ENCODE peak calls at places on chromosomes 6 and 20, in five cellular contexts. R is neuronal stem cell, S is aorta, Z is body of pancreas, B is mesenchymal stem cell. I is an unnamed sample.

GRCh38 chr6:160129886-160130615 is 8.4 kb downstream of the SLC22A1 start:
- DNase-seq in R (no peak), S (no peak), Z (no peak), B (no peak), I (no peak)

GRCh38 chr20:63652192-63652980 is 838 bp downstream of the STMN3 start:
- DNase-seq in R (no peak), S (no peak), Z (no peak), B (no peak), I (no peak)

GRCh38 chr6:110951986-110952794 is 6.3 kb upstream of the GTF3C6 start:
- DNase-seq in R (no peak), S (no peak), Z (no peak), B (peak; percentile 53), I (no peak)

GRCh38 chr20:51365670-51366069 is 176.8 kb downstream of the NFATC2 start:
- DNase-seq in R (no peak), S (peak; percentile 53), Z (no peak), B (peak; percentile 89), I (peak; percentile 50)

GRCh38 chr6:148947621-148948444 is 201.0 kb downstream of the UST start:
- DNase-seq in R (peak; percentile 85), S (peak; percentile 88), Z (peak; percentile 88), B (peak; percentile 81), I (peak; percentile 70)

GRCh38 chr6:14573267-14573666 is 455.7 kb downstream of the CD83 start:
- DNase-seq in R (no peak), S (no peak), Z (no peak), B (no peak), I (no peak)

GRCh38 chr6:134345780-134346179 is 27.9 kb upstream of the SGK1 start:
- DNase-seq in R (no peak), S (peak; percentile 55), Z (no peak), B (no peak), I (no peak)

GRCh38 chr6:153563001-153563400 is 431.9 kb upstream of the RGS17 start:
- DNase-seq in R (no peak), S (no peak), Z (no peak), B (no peak), I (no peak)

GRCh38 chr20:49348563-49348962 is 70.7 kb upstream of the ZNFX1 start:
- DNase-seq in R (no peak), S (no peak), Z (no peak), B (no peak), I (no peak)

GRCh38 chr6:168060521-168060931 is 18.5 kb downstream of the FRMD1 start:
- DNase-seq in R (peak; percentile 41), S (peak; percentile 72), Z (peak; percentile 77), B (peak; percentile 75), I (peak; percentile 16)

GRCh38 chr6:20266851-20267608 is 54.8 kb upstream of the MBOAT1 start:
- DNase-seq in R (no peak), S (no peak), Z (no peak), B (no peak), I (no peak)

GRCh38 chr6:14072084-14072483 is 45.5 kb upstream of the CD83 start:
- DNase-seq in R (no peak), S (no peak), Z (no peak), B (peak; percentile 22), I (no peak)

GRCh38 chr20:47559141-47559540 is 57.5 kb downstream of the NCOA3 start:
- DNase-seq in R (no peak), S (no peak), Z (no peak), B (peak; percentile 33), I (no peak)

GRCh38 chr20:54207053-54207742 is 689 bp upstream of the PFDN4 start:
- DNase-seq in R (no peak), S (no peak), Z (no peak), B (no peak), I (no peak)

GRCh38 chr6:3876131-3876530 is 27.0 kb downstream of the FAM50B start:
- DNase-seq in R (no peak), S (no peak), Z (peak; percentile 18), B (peak; percentile 10), I (no peak)

GRCh38 chr20:57398231-57398821 is 7.1 kb downstream of the RBM38 start:
- DNase-seq in R (no peak), S (peak; percentile 59), Z (no peak), B (no peak), I (no peak)

GRCh38 chr20:37941332-37941731 is 38.4 kb downstream of the VSTM2L start:
- DNase-seq in R (no peak), S (no peak), Z (no peak), B (no peak), I (no peak)

GRCh38 chr6:4973972-4974885 is 29.6 kb downstream of the RPP40 start:
- DNase-seq in R (peak; percentile 24), S (peak; percentile 68), Z (no peak), B (peak; percentile 14), I (peak; percentile 37)

GRCh38 chr6:61044011-61044410 is 1242.0 kb downstream of the KHDRBS2 start:
- DNase-seq in R (no peak), S (no peak), Z (no peak), B (no peak), I (no peak)

GRCh38 chr20:17533396-17533795 is 2.2 kb upstream of the BFSP1 start:
- DNase-seq in R (peak; percentile 45), S (no peak), Z (no peak), B (peak; percentile 70), I (no peak)

GRCh38 chr6:125197795-125198269 is 44.3 kb downstream of the TPD52L1 start:
- DNase-seq in R (no peak), S (peak; percentile 84), Z (peak; percentile 87), B (peak; percentile 69), I (no peak)

GRCh38 chr6:74638467-74638866 is 567.4 kb downstream of the COL12A1 start:
- DNase-seq in R (no peak), S (no peak), Z (no peak), B (no peak), I (no peak)

GRCh38 chr6:151916680-151917164 is 109.2 kb downstream of the ESR1 start:
- DNase-seq in R (no peak), S (no peak), Z (no peak), B (peak; percentile 52), I (no peak)

GRCh38 chr6:17828149-17828548 is 121.4 kb upstream of the NUP153 start:
- DNase-seq in R (no peak), S (no peak), Z (no peak), B (no peak), I (no peak)

GRCh38 chr20:61765871-61766654 is 299.6 kb downstream of the TAF4 start:
- DNase-seq in R (no peak), S (no peak), Z (no peak), B (no peak), I (no peak)
- H3K27me3 ChIP-seq in R (no peaks in the 10 kb centered on the region), S (no peaks in the 10 kb centered on the region), Z (no peaks in the 10 kb centered on the region), B (peaks cover 31% of the 10 kb centered on the region), I (no peaks in the 10 kb centered on the region)

DNA sequence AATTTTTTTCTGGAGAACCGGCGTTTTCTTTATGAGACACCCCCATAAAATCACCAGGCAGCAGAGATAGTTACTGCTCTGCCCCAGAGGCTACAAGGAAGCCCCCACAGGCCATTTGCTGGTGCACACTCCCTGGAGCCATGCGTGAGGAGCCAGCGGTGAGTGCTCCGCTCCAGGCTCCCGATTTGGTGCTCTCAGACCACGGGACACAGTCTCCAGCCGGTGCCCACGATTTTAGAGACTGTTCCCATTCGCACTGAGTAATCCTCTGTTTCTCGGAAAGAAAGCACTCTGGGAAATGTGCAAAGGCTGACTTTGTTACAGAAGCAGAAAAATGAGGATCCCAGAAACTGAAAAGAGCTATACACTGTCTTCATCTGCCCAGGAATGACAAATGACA is 104.9 kb downstream of the RNASET2 start:
- DNase-seq in R (no peak), S (no peak), Z (no peak), B (no peak), I (no peak)
- H3K27ac ChIP-seq in R (no peak overlapping the region), S (no peak overlapping the region), Z (no peak overlapping the region), B (no peak overlapping the region), I (no peak overlapping the region)

DNA sequence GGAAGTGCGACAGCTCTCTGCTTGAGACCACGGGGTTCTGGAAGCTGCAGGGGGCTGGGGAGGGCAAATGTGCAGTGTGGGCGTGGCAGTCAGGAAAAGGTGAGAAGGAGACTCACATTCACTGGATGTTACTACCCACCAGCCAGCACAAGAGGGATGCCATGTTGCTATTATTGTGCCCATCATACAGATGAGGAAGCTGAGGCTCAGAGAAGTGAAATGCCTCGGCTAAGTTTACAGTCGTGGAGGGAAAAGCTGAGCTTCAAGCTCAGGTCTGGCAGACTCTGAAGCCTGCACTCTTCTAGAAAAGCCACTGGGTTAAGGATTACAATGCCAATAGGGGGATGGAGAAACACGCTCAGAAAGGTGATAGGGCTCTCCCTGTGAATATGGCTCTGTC is 34.4 kb downstream of the HNF4A start:
- DNase-seq in R (no peak), S (no peak), Z (no peak), B (no peak), I (no peak)
- H3K27me3 ChIP-seq in R (no peaks in the 10 kb centered on the region), S (no peaks in the 10 kb centered on the region), Z (no peaks in the 10 kb centered on the region), B (peaks cover 32% of the 10 kb centered on the region), I (peaks cover 19% of the 10 kb centered on the region)

DNA sequence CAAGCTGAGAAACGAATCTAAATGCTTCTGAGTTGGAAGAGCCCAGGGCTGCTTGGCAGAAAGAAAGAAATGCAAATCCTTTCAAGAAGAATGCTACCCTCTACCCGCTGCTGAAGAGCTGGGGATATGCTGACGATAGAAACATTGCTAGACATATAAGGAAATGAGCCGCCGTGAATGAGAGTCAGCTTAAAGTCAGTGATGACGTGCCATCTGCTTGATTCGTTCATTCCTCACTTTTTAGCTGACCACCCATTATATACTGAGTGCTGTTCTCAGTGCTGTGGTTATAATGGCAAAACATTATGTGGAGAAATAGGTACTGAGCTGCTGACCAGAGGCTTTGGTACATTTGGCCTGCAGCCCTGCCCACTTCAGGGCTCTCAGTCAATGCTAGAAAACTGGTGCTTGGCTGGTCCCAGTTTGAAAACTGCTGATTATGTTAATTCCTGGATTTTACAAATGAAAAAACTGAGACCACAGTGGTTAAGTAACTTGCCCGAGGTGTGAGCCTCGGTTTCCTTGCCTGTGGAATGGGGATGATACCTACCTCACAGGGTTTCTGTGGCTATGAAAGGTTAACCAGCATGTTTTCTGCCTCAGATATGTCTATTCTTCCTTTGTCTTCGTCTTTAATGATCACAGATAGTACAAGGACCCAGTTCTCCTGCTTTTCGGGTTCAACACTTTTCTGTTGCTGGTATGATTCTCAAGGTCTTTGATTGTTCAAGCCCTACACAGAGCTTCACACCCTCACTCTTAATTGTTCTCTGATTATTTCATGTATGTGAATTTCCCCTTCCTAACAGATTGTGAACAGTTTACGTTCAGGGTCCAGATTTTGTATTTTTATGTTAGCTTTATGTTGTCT is 27.7 kb upstream of the TULP4 start:
- DNase-seq in R (peak; percentile 15), S (no peak), Z (no peak), B (no peak), I (peak; percentile 88)
- H3K27ac ChIP-seq in R (peak overlapping the region; percentile 44), S (peak overlapping the region; percentile 97), Z (no peak overlapping the region), B (peak overlapping the region; percentile 51), I (peak overlapping the region; percentile 92)

I was measured in AG04450.